ENCODE peak calls at places on chromosomes 13 and 19, in six cellular contexts. One of them, this sample, is unnamed.
A peak's percentile ranks its signal among the peaks of the same experiment; 100 is the strongest.

GRCh38 chr19:40320558-40320935 is 27.6 kb downstream of the C19orf47 start:
- DNase-seq in psoas muscle: no peak
- DNase-seq in colonic mucosa: no peak
- DNase-seq in right cardiac atrium: no peak
- DNase-seq in OCI-LY7: no peak
- DNase-seq in breast epithelium: no peak
- DNase-seq in this sample: no peak

GRCh38 chr13:90918551-90918950 is 428.9 kb upstream of the MIR17HG start:
- DNase-seq in psoas muscle: no peak
- DNase-seq in colonic mucosa: no peak
- DNase-seq in right cardiac atrium: no peak
- DNase-seq in OCI-LY7: no peak
- DNase-seq in breast epithelium: no peak
- DNase-seq in this sample: no peak

GRCh38 chr13:31424130-31424729 is 224.5 kb downstream of the B3GLCT start:
- DNase-seq in psoas muscle: peak; percentile 71
- DNase-seq in colonic mucosa: peak; percentile 74
- DNase-seq in right cardiac atrium: peak; percentile 74
- DNase-seq in OCI-LY7: peak; percentile 88
- DNase-seq in breast epithelium: peak; percentile 73
- DNase-seq in this sample: peak; percentile 86

GRCh38 chr19:4042731-4043082 is 24.0 kb downstream of the ZBTB7A start:
- DNase-seq in psoas muscle: no peak
- DNase-seq in colonic mucosa: peak; percentile 62
- DNase-seq in right cardiac atrium: no peak
- DNase-seq in OCI-LY7: no peak
- DNase-seq in breast epithelium: peak; percentile 74
- DNase-seq in this sample: no peak

GRCh38 chr19:29841559-29842367 is 30.0 kb downstream of the CCNE1 start:
- DNase-seq in psoas muscle: no peak
- DNase-seq in colonic mucosa: peak; percentile 31
- DNase-seq in right cardiac atrium: no peak
- DNase-seq in OCI-LY7: peak; percentile 42
- DNase-seq in breast epithelium: no peak
- DNase-seq in this sample: no peak

GRCh38 chr19:21482863-21483276 is 22.5 kb upstream of the ZNF429 start:
- DNase-seq in psoas muscle: peak; percentile 49
- DNase-seq in colonic mucosa: peak; percentile 45
- DNase-seq in right cardiac atrium: peak; percentile 71
- DNase-seq in OCI-LY7: peak; percentile 44
- DNase-seq in breast epithelium: peak; percentile 64
- DNase-seq in this sample: peak; percentile 89

GRCh38 chr13:24148414-24149305 is 11.9 kb upstream of the SPATA13 start:
- DNase-seq in psoas muscle: peak; percentile 19
- DNase-seq in colonic mucosa: no peak
- DNase-seq in right cardiac atrium: no peak
- DNase-seq in OCI-LY7: no peak
- DNase-seq in breast epithelium: peak; percentile 64
- DNase-seq in this sample: no peak

GRCh38 chr13:75669706-75670105 is 33.6 kb downstream of the LMO7 start:
- DNase-seq in psoas muscle: no peak
- DNase-seq in colonic mucosa: no peak
- DNase-seq in right cardiac atrium: no peak
- DNase-seq in OCI-LY7: no peak
- DNase-seq in breast epithelium: no peak
- DNase-seq in this sample: no peak

GRCh38 chr19:20153281-20153680 is 13.7 kb upstream of the ZNF486 start:
- DNase-seq in psoas muscle: no peak
- DNase-seq in colonic mucosa: no peak
- DNase-seq in right cardiac atrium: no peak
- DNase-seq in OCI-LY7: no peak
- DNase-seq in breast epithelium: no peak
- DNase-seq in this sample: no peak

GRCh38 chr13:53073711-53074110 is 45.1 kb downstream of the OLFM4 start:
- DNase-seq in psoas muscle: no peak
- DNase-seq in colonic mucosa: no peak
- DNase-seq in right cardiac atrium: no peak
- DNase-seq in OCI-LY7: no peak
- DNase-seq in breast epithelium: no peak
- DNase-seq in this sample: no peak

GRCh38 chr19:13172335-13173128 is 22.3 kb downstream of the IER2 start:
- DNase-seq in psoas muscle: peak; percentile 82
- DNase-seq in colonic mucosa: peak; percentile 92
- DNase-seq in right cardiac atrium: peak; percentile 86
- DNase-seq in OCI-LY7: no peak
- DNase-seq in breast epithelium: peak; percentile 87
- DNase-seq in this sample: peak; percentile 91

GRCh38 chr13:99264053-99264452 is 5.9 kb upstream of the GPR18 start:
- DNase-seq in psoas muscle: no peak
- DNase-seq in colonic mucosa: no peak
- DNase-seq in right cardiac atrium: no peak
- DNase-seq in OCI-LY7: peak; percentile 44
- DNase-seq in breast epithelium: no peak
- DNase-seq in this sample: no peak

GRCh38 chr13:41177616-41178015 is 16.8 kb downstream of the KBTBD7 start:
- DNase-seq in psoas muscle: no peak
- DNase-seq in colonic mucosa: no peak
- DNase-seq in right cardiac atrium: no peak
- DNase-seq in OCI-LY7: no peak
- DNase-seq in breast epithelium: no peak
- DNase-seq in this sample: no peak

GRCh38 chr19:30064776-30065494 is 122.9 kb downstream of the URI1 start:
- DNase-seq in psoas muscle: no peak
- DNase-seq in colonic mucosa: no peak
- DNase-seq in right cardiac atrium: no peak
- DNase-seq in OCI-LY7: no peak
- DNase-seq in breast epithelium: no peak
- DNase-seq in this sample: no peak

GRCh38 chr13:43388282-43389034 is 365.1 kb downstream of the DNAJC15 start:
- DNase-seq in psoas muscle: no peak
- DNase-seq in colonic mucosa: no peak
- DNase-seq in right cardiac atrium: no peak
- DNase-seq in OCI-LY7: no peak
- DNase-seq in breast epithelium: no peak
- DNase-seq in this sample: no peak

GRCh38 chr13:70173236-70173959 is 65.1 kb upstream of the KLHL1 start:
- DNase-seq in psoas muscle: no peak
- DNase-seq in colonic mucosa: no peak
- DNase-seq in right cardiac atrium: no peak
- DNase-seq in OCI-LY7: no peak
- DNase-seq in breast epithelium: no peak
- DNase-seq in this sample: no peak

GRCh38 chr13:114049026-114049425 is 75.2 kb upstream of the C13orf46 start:
- DNase-seq in psoas muscle: no peak
- DNase-seq in colonic mucosa: peak; percentile 59
- DNase-seq in right cardiac atrium: no peak
- DNase-seq in OCI-LY7: peak; percentile 48
- DNase-seq in breast epithelium: no peak
- DNase-seq in this sample: no peak

GRCh38 chr19:41998246-41999020 is 4.4 kb upstream of the ATP1A3 start:
- DNase-seq in psoas muscle: no peak
- DNase-seq in colonic mucosa: no peak
- DNase-seq in right cardiac atrium: peak; percentile 33
- DNase-seq in OCI-LY7: peak; percentile 74
- DNase-seq in breast epithelium: no peak
- DNase-seq in this sample: no peak

GRCh38 chr13:73194310-73194709 is 135.5 kb downstream of the KLF5 start:
- DNase-seq in psoas muscle: no peak
- DNase-seq in colonic mucosa: peak; percentile 64
- DNase-seq in right cardiac atrium: no peak
- DNase-seq in OCI-LY7: no peak
- DNase-seq in breast epithelium: no peak
- DNase-seq in this sample: no peak

GRCh38 chr13:21149568-21149967 is 26.8 kb downstream of the SKA3 start:
- DNase-seq in psoas muscle: no peak
- DNase-seq in colonic mucosa: no peak
- DNase-seq in right cardiac atrium: no peak
- DNase-seq in OCI-LY7: no peak
- DNase-seq in breast epithelium: no peak
- DNase-seq in this sample: no peak

GRCh38 chr19:32396046-32396652 is 9.4 kb upstream of the DPY19L3 start:
- DNase-seq in psoas muscle: no peak
- DNase-seq in colonic mucosa: no peak
- DNase-seq in right cardiac atrium: no peak
- DNase-seq in OCI-LY7: no peak
- DNase-seq in breast epithelium: no peak
- DNase-seq in this sample: no peak

GRCh38 chr13:94825507-94825906 is 113.2 kb upstream of the SOX21 start:
- DNase-seq in psoas muscle: peak; percentile 52
- DNase-seq in colonic mucosa: peak; percentile 28
- DNase-seq in right cardiac atrium: peak; percentile 18
- DNase-seq in OCI-LY7: no peak
- DNase-seq in breast epithelium: no peak
- DNase-seq in this sample: peak; percentile 78

GRCh38 chr13:93534181-93534700 is 307.6 kb downstream of the GPC6 start:
- DNase-seq in psoas muscle: no peak
- DNase-seq in colonic mucosa: no peak
- DNase-seq in right cardiac atrium: no peak
- DNase-seq in OCI-LY7: no peak
- DNase-seq in breast epithelium: no peak
- DNase-seq in this sample: no peak

GRCh38 chr13:113808058-113808834 is 49.2 kb downstream of the TMEM255B start:
- DNase-seq in psoas muscle: no peak
- DNase-seq in colonic mucosa: no peak
- DNase-seq in right cardiac atrium: no peak
- DNase-seq in OCI-LY7: no peak
- DNase-seq in breast epithelium: no peak
- DNase-seq in this sample: no peak

GRCh38 chr13:113057084-113057483 is 48.5 kb upstream of the F7 start:
- DNase-seq in psoas muscle: no peak
- DNase-seq in colonic mucosa: no peak
- DNase-seq in right cardiac atrium: no peak
- DNase-seq in OCI-LY7: no peak
- DNase-seq in breast epithelium: no peak
- DNase-seq in this sample: no peak

GRCh38 chr13:60990032-60990733 is 425.5 kb downstream of the PCDH20 start:
- DNase-seq in psoas muscle: no peak
- DNase-seq in colonic mucosa: no peak
- DNase-seq in right cardiac atrium: no peak
- DNase-seq in OCI-LY7: peak; percentile 1
- DNase-seq in breast epithelium: no peak
- DNase-seq in this sample: no peak

GRCh38 chr13:73275163-73275562 is 216.4 kb downstream of the KLF5 start:
- DNase-seq in psoas muscle: no peak
- DNase-seq in colonic mucosa: no peak
- DNase-seq in right cardiac atrium: no peak
- DNase-seq in OCI-LY7: no peak
- DNase-seq in breast epithelium: no peak
- DNase-seq in this sample: no peak

GRCh38 chr13:51912091-51912490 is 50.3 kb downstream of the CCDC70 start:
- DNase-seq in psoas muscle: no peak
- DNase-seq in colonic mucosa: no peak
- DNase-seq in right cardiac atrium: no peak
- DNase-seq in OCI-LY7: peak; percentile 23
- DNase-seq in breast epithelium: no peak
- DNase-seq in this sample: no peak

GRCh38 chr13:26380930-26381329 is 127.0 kb downstream of the CDK8 start:
- DNase-seq in psoas muscle: no peak
- DNase-seq in colonic mucosa: no peak
- DNase-seq in right cardiac atrium: no peak
- DNase-seq in OCI-LY7: no peak
- DNase-seq in breast epithelium: no peak
- DNase-seq in this sample: no peak
- H3K4me3 ChIP-seq in psoas muscle: no peak overlapping the region
- H3K4me3 ChIP-seq in colonic mucosa: no peak overlapping the region
- H3K4me3 ChIP-seq in right cardiac atrium: no peak overlapping the region
- H3K4me3 ChIP-seq in OCI-LY7: no peak overlapping the region
- H3K4me3 ChIP-seq in breast epithelium: no peak overlapping the region
- H3K4me3 ChIP-seq in this sample: no peak overlapping the region

DNA sequence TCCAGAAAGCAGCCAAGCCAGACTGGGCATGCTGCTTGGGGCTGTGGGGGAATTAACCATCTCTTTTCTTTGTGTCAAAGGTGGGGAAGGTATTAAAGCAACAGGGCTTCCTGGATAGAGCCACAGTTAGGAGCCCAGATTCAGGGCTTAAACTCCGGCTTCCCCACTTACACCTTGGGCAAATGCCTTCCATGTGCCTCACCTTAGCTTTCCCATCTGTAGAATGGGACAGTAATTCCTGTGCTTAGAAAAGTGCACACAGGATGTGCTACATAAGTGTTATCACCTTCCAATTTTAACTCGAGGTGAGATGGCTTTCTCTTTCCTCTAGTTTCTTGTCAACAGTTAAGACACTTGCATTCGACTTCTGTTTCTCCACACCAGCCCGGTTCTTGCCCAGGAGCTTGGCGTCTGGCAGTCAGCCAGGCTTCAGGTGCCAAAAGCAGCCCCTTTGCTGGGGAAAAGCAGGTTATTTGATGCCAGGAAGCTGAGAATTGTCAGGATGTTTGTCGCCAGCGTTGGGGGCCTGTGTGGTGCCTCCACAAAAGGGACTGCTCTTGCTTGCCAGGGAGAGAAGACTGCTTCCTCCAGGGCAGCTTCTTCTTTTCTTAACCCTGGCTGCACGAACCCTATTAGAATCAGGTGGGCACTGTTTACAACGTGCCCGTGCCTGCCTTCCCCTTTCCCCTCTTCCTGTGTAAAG is 79.2 kb downstream of the SIPA1L3 start:
- DNase-seq in psoas muscle: no peak
- DNase-seq in colonic mucosa: no peak
- DNase-seq in right cardiac atrium: no peak
- DNase-seq in OCI-LY7: peak; percentile 68
- DNase-seq in breast epithelium: no peak
- DNase-seq in this sample: no peak
- H3K4me1 ChIP-seq in psoas muscle: peaks cover 18% of the 10 kb centered on the region
- H3K4me1 ChIP-seq in colonic mucosa: peaks cover 15% of the 10 kb centered on the region
- H3K4me1 ChIP-seq in right cardiac atrium: no peaks in the 10 kb centered on the region
- H3K4me1 ChIP-seq in OCI-LY7: peaks cover 67% of the 10 kb centered on the region
- H3K4me1 ChIP-seq in breast epithelium: peaks cover 6% of the 10 kb centered on the region
- H3K4me1 ChIP-seq in this sample: no peaks in the 10 kb centered on the region

GRCh38 chr19:9128171-9128570 is 1.4 kb upstream of the OR7G3 start:
- DNase-seq in psoas muscle: no peak
- DNase-seq in colonic mucosa: no peak
- DNase-seq in right cardiac atrium: no peak
- DNase-seq in OCI-LY7: no peak
- DNase-seq in breast epithelium: no peak
- DNase-seq in this sample: no peak
- H3K27ac ChIP-seq in psoas muscle: no peak overlapping the region
- H3K27ac ChIP-seq in colonic mucosa: no peak overlapping the region
- H3K27ac ChIP-seq in right cardiac atrium: no peak overlapping the region
- H3K27ac ChIP-seq in OCI-LY7: no peak overlapping the region
- H3K27ac ChIP-seq in breast epithelium: no peak overlapping the region
- H3K27ac ChIP-seq in this sample: no peak overlapping the region

DNA sequence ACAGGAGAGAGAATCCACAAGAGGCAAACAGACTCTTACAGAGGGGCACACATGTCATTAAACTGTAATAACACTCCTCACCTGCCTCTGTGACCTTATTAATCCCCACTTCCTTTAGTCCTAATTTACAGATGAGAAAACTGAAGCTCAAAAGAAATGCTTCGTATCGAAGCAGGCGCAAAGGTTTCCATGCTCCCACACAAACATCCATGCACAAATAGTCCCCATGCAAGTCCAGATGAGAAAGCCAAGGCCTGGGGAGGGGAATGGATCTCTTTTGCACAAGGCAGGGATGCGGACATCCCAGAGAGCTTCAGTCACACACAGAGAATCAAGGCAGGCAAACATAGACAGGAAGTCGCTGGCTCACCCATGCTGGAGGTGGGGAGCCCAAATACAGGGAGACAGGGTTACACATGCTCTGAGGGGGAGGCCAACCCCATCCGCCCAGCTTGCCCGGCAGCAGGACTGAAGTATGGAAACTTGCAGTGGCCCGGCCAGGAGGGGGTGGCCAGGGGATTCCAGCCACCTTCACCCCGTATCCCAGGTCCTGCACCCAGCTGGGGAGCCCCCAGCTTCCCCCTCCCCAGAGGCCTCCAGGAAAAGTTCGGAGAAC is 468 bp downstream of the S1PR5 start:
- DNase-seq in psoas muscle: no peak
- DNase-seq in colonic mucosa: no peak
- DNase-seq in right cardiac atrium: no peak
- DNase-seq in OCI-LY7: no peak
- DNase-seq in breast epithelium: no peak
- DNase-seq in this sample: no peak
- H3K4me3 ChIP-seq in psoas muscle: peak overlapping the region; percentile 52
- H3K4me3 ChIP-seq in colonic mucosa: peak overlapping the region; percentile 11
- H3K4me3 ChIP-seq in right cardiac atrium: peak overlapping the region; percentile 30
- H3K4me3 ChIP-seq in OCI-LY7: no peak overlapping the region
- H3K4me3 ChIP-seq in breast epithelium: peak overlapping the region; percentile 61
- H3K4me3 ChIP-seq in this sample: peak overlapping the region; percentile 35

This sample was measured in tibial artery.